ENCODE peak calls at places on chromosomes 6 and 20, in nine cellular contexts. One of them, this sample, is unnamed.

GRCh38 chr6:124495316-124496176 is 466.7 kb upstream of the RNF217 start:
- DNase-seq in HCT116: no peak
- DNase-seq in dorsolateral prefrontal cortex: no peak
- DNase-seq in left lung: no peak
- DNase-seq in brain microvascular endothelial cell: no peak
- DNase-seq in Calu3: no peak
- DNase-seq in IMR-90: no peak
- DNase-seq in H9: no peak
- DNase-seq in endothelial cell: no peak
- DNase-seq in this sample: no peak

GRCh38 chr6:164039954-164040375 is 625.4 kb downstream of the QKI start:
- DNase-seq in HCT116: no peak
- DNase-seq in left lung: peak; percentile 81
- DNase-seq in brain microvascular endothelial cell: no peak
- DNase-seq in Calu3: no peak
- DNase-seq in endothelial cell: no peak
- DNase-seq in H9: peak; percentile 44
- DNase-seq in dorsolateral prefrontal cortex: no peak
- DNase-seq in IMR-90: no peak
- DNase-seq in this sample: no peak

GRCh38 chr6:41713161-41713649 is 22.2 kb downstream of the TFEB start:
- DNase-seq in brain microvascular endothelial cell: no peak
- DNase-seq in dorsolateral prefrontal cortex: peak; percentile 87
- DNase-seq in HCT116: no peak
- DNase-seq in left lung: peak; percentile 91
- DNase-seq in endothelial cell: no peak
- DNase-seq in IMR-90: peak; percentile 45
- DNase-seq in Calu3: peak; percentile 85
- DNase-seq in H9: no peak
- DNase-seq in this sample: no peak

GRCh38 chr20:32581839-32582658 is 3.1 kb downstream of the NOL4L start:
- DNase-seq in IMR-90: no peak
- DNase-seq in left lung: no peak
- DNase-seq in endothelial cell: no peak
- DNase-seq in Calu3: no peak
- DNase-seq in dorsolateral prefrontal cortex: no peak
- DNase-seq in brain microvascular endothelial cell: no peak
- DNase-seq in HCT116: no peak
- DNase-seq in H9: no peak
- DNase-seq in this sample: no peak

GRCh38 chr20:31560900-31561598 is 44.0 kb upstream of the ID1 start:
- DNase-seq in H9: no peak
- DNase-seq in endothelial cell: no peak
- DNase-seq in HCT116: peak; percentile 91
- DNase-seq in IMR-90: peak; percentile 98
- DNase-seq in dorsolateral prefrontal cortex: no peak
- DNase-seq in Calu3: peak; percentile 87
- DNase-seq in brain microvascular endothelial cell: peak; percentile 95
- DNase-seq in left lung: no peak
- DNase-seq in this sample: peak; percentile 81

GRCh38 chr6:30169658-30170614 is 6.6 kb downstream of the TRIM15 start:
- DNase-seq in Calu3: peak; percentile 46
- DNase-seq in endothelial cell: peak; percentile 28
- DNase-seq in HCT116: peak; percentile 51
- DNase-seq in brain microvascular endothelial cell: peak; percentile 47
- DNase-seq in IMR-90: peak; percentile 49
- DNase-seq in left lung: no peak
- DNase-seq in H9: no peak
- DNase-seq in dorsolateral prefrontal cortex: no peak
- DNase-seq in this sample: no peak

GRCh38 chr6:23563329-23563728 is 562.7 kb upstream of the NRSN1 start:
- DNase-seq in Calu3: no peak
- DNase-seq in endothelial cell: no peak
- DNase-seq in left lung: no peak
- DNase-seq in HCT116: no peak
- DNase-seq in brain microvascular endothelial cell: no peak
- DNase-seq in dorsolateral prefrontal cortex: no peak
- DNase-seq in H9: no peak
- DNase-seq in IMR-90: no peak
- DNase-seq in this sample: no peak

GRCh38 chr6:119626884-119627619 is 277.5 kb upstream of the MAN1A1 start:
- DNase-seq in IMR-90: no peak
- DNase-seq in brain microvascular endothelial cell: no peak
- DNase-seq in left lung: no peak
- DNase-seq in endothelial cell: no peak
- DNase-seq in H9: no peak
- DNase-seq in HCT116: no peak
- DNase-seq in dorsolateral prefrontal cortex: no peak
- DNase-seq in Calu3: no peak
- DNase-seq in this sample: no peak

GRCh38 chr6:12290490-12290820 is 294 bp downstream of the EDN1 start:
- DNase-seq in IMR-90: no peak
- DNase-seq in endothelial cell: no peak
- DNase-seq in dorsolateral prefrontal cortex: no peak
- DNase-seq in H9: no peak
- DNase-seq in left lung: no peak
- DNase-seq in Calu3: no peak
- DNase-seq in HCT116: no peak
- DNase-seq in brain microvascular endothelial cell: no peak
- DNase-seq in this sample: no peak

GRCh38 chr6:12291083-12291784 is 1.1 kb downstream of the EDN1 start:
- DNase-seq in Calu3: no peak
- DNase-seq in endothelial cell: no peak
- DNase-seq in dorsolateral prefrontal cortex: no peak
- DNase-seq in H9: no peak
- DNase-seq in IMR-90: no peak
- DNase-seq in brain microvascular endothelial cell: no peak
- DNase-seq in left lung: no peak
- DNase-seq in HCT116: no peak
- DNase-seq in this sample: no peak

GRCh38 chr6:12293234-12293930 is 3.2 kb downstream of the EDN1 start:
- DNase-seq in brain microvascular endothelial cell: no peak
- DNase-seq in Calu3: no peak
- DNase-seq in IMR-90: no peak
- DNase-seq in H9: no peak
- DNase-seq in HCT116: no peak
- DNase-seq in dorsolateral prefrontal cortex: no peak
- DNase-seq in endothelial cell: no peak
- DNase-seq in left lung: no peak
- DNase-seq in this sample: no peak

GRCh38 chr6:12289655-12290489 is at the start of gene EDN1:
- DNase-seq in H9: peak; percentile 87
- DNase-seq in Calu3: peak; percentile 86
- DNase-seq in endothelial cell: peak; percentile 85
- DNase-seq in IMR-90: peak; percentile 84
- DNase-seq in brain microvascular endothelial cell: peak; percentile 93
- DNase-seq in HCT116: peak; percentile 69
- DNase-seq in left lung: peak; percentile 96
- DNase-seq in dorsolateral prefrontal cortex: peak; percentile 61
- DNase-seq in this sample: peak; percentile 67

GRCh38 chr6:12291785-12292604 is 1.8 kb downstream of the EDN1 start:
- DNase-seq in Calu3: peak; percentile 31
- DNase-seq in left lung: peak; percentile 70
- DNase-seq in brain microvascular endothelial cell: no peak
- DNase-seq in dorsolateral prefrontal cortex: no peak
- DNase-seq in HCT116: no peak
- DNase-seq in endothelial cell: peak; percentile 10
- DNase-seq in H9: peak; percentile 52
- DNase-seq in IMR-90: peak; percentile 33
- DNase-seq in this sample: no peak
- TF ChIP-seq CTCF in Calu3: no peak
- TF ChIP-seq CTCF in left lung: no peak
- TF ChIP-seq CTCF in brain microvascular endothelial cell: peak; percentile 55
- TF ChIP-seq CTCF in dorsolateral prefrontal cortex: no peak
- TF ChIP-seq CTCF in HCT116: peak; percentile 24
- TF ChIP-seq CTCF in endothelial cell: no peak
- TF ChIP-seq CTCF in H9: peak; percentile 57
- TF ChIP-seq CTCF in IMR-90: peak; percentile 42
- TF ChIP-seq CTCF in this sample: peak; percentile 11

DNA sequence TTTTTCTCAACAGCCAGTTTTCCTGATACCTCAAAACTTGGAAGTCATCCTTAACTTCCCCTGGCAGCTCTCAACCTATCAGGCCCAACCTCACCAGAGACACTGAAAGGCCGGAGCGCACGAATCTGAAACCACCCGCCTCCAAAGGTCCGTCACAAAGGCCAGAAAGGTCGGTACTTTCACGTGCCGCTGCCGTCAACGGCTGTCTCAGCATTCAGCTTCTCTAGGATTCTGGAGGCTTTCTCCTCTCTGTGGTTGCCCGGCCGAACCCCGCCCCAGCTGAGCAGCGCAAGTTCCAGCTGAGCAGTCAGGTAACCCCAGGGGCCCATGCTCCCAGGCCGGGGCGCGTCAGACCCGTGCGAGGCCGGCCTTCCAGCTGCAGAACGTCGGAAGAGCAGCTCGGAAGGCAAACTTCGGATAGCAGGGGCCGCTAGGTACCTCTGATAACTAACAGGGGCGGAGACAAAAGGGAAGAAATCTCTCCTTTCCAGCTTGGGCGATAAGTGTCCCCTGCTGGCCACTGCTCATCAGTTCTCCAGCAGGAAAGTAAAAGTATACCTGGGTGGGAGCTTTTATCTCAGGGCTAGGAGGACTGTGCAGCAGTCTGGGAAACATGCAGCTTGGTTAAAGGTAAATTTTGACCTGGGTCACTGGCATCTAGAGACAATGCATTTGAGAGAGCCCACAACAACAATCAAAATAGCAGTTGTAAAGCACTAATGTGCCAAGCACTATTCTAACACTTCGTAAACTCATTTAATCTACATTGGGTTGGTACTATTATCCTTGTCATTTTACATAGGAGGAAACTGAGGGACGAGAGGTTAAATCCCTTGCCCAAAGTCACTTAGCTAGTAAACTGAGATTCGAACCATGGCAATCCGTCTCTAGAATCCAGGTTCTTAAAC is 16.1 kb downstream of the ZSCAN12 start:
- DNase-seq in HCT116: peak; percentile 82
- DNase-seq in brain microvascular endothelial cell: peak; percentile 90
- DNase-seq in left lung: peak; percentile 93
- DNase-seq in dorsolateral prefrontal cortex: peak; percentile 60
- DNase-seq in H9: peak; percentile 96
- DNase-seq in endothelial cell: peak; percentile 79
- DNase-seq in IMR-90: peak; percentile 93
- DNase-seq in Calu3: peak; percentile 90
- DNase-seq in this sample: peak; percentile 83
- TF ChIP-seq CTCF in HCT116: peak; percentile 69
- TF ChIP-seq CTCF in brain microvascular endothelial cell: peak; percentile 77
- TF ChIP-seq CTCF in left lung: peak; percentile 31
- TF ChIP-seq CTCF in dorsolateral prefrontal cortex: peak; percentile 31
- TF ChIP-seq CTCF in H9: peak; percentile 69
- TF ChIP-seq CTCF in endothelial cell: peak; percentile 32
- TF ChIP-seq CTCF in IMR-90: peak; percentile 51
- TF ChIP-seq CTCF in Calu3: peak; percentile 77
- TF ChIP-seq CTCF in this sample: peak; percentile 25

DNA sequence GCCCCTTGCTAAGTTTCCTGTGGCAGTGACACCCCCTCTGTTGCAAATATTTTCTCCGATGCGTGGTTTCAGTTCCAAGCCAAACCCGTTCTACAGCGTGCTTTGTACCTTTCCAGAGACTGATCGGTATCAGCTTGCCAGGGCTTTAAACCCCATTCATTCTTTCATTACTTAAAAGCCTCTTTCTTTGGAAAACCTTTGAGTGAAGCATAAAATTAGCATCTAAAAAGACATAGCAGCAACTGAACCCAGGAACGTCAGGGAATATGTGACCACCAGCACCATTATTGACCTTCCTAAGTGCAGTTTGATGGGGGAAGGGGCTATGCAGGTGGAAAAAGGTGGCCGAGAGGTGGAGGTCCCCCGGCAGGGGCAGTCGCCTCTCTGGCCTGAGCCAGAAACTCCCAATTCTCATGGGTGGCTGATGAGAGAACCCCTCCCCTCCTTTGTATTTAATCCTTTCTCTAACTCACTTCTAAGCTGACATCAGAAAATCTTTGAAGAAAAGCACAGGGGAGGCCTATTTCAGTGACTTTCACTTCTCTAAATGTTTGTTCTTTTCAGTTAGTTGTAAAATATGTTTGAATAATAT is 89.4 kb downstream of the RSPH3 start:
- DNase-seq in Calu3: peak; percentile 76
- DNase-seq in brain microvascular endothelial cell: no peak
- DNase-seq in left lung: no peak
- DNase-seq in HCT116: no peak
- DNase-seq in IMR-90: no peak
- DNase-seq in H9: peak; percentile 87
- DNase-seq in endothelial cell: no peak
- DNase-seq in dorsolateral prefrontal cortex: no peak
- DNase-seq in this sample: no peak
- TF ChIP-seq CTCF in Calu3: no peak
- TF ChIP-seq CTCF in brain microvascular endothelial cell: no peak
- TF ChIP-seq CTCF in left lung: no peak
- TF ChIP-seq CTCF in HCT116: no peak
- TF ChIP-seq CTCF in IMR-90: no peak
- TF ChIP-seq CTCF in H9: peak; percentile 54
- TF ChIP-seq CTCF in endothelial cell: no peak
- TF ChIP-seq CTCF in dorsolateral prefrontal cortex: no peak
- TF ChIP-seq CTCF in this sample: no peak

DNA sequence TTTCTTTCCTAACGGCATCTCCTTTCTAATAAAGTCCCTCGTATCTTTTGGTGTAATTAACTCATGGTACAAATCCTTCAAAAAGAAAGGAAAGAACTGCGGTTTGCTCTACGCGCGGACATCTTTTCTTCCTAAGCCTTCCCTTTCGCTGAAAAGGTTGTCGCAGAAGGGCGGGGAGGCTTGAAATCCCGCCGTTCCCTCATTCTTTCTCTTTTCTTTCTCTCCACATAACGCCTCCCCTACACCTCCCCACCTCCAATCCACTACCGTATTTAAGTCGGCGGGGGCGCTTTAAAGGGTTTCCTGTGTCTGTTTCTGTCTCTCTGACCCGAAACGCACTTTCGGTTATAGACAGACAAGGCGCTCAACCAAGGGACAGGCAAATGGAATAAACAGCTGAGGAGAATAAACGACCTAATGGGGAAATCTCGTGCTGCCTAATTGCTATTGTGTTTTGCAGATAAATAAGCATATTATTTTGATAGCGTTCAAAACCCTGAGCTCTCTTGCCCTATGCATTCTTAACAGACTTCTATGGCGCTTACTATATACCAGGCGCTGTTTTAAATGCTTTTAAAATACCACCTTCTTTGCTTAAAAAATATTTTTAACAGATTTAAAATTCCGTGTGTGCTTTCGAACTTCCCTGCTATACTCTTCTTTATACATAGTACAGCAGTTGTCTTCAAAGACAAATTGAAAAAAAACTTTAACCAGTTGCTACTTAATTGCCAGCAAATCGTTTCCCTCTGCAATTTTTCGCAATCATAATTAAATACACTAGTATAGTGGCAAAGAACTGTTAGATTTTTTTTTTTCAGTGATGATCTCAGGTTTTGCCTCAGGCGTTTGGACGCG is 2.5 kb upstream of the HEY2 start:
- DNase-seq in endothelial cell: peak; percentile 40
- DNase-seq in HCT116: no peak
- DNase-seq in H9: peak; percentile 89
- DNase-seq in Calu3: no peak
- DNase-seq in brain microvascular endothelial cell: peak; percentile 78
- DNase-seq in left lung: no peak
- DNase-seq in IMR-90: peak; percentile 39
- DNase-seq in dorsolateral prefrontal cortex: peak; percentile 64
- DNase-seq in this sample: no peak
- TF ChIP-seq CTCF in endothelial cell: no peak
- TF ChIP-seq CTCF in HCT116: no peak
- TF ChIP-seq CTCF in H9: no peak
- TF ChIP-seq CTCF in Calu3: no peak
- TF ChIP-seq CTCF in brain microvascular endothelial cell: peak; percentile 29
- TF ChIP-seq CTCF in left lung: no peak
- TF ChIP-seq CTCF in IMR-90: no peak
- TF ChIP-seq CTCF in dorsolateral prefrontal cortex: peak; percentile 13
- TF ChIP-seq CTCF in this sample: no peak

This sample was measured in CD14-positive monocyte.